ENCODE peak calls at places on chromosomes 2 and 18, in five cellular contexts. One of them, this sample, is unnamed.

GRCh38 chr2:30661173-30662107 is 145.8 kb downstream of the CAPN13 start:
- DNase-seq in activated T-helper 1 cell treated with Interleukin-2 at 50 U/mL for 16 hours: no peak
- DNase-seq in G401: no peak
- DNase-seq in fibroblast of mammary gland: peak
- DNase-seq in endothelial cell of umbilical vein: no peak
- DNase-seq in this sample: peak

GRCh38 chr2:2577366-2577765 is 246.3 kb upstream of the MYT1L start:
- DNase-seq in activated T-helper 1 cell treated with Interleukin-2 at 50 U/mL for 16 hours: no peak
- DNase-seq in G401: peak
- DNase-seq in fibroblast of mammary gland: no peak
- DNase-seq in endothelial cell of umbilical vein: no peak
- DNase-seq in this sample: peak

GRCh38 chr2:78718483-78718882 is 307.0 kb upstream of the REG3G start:
- DNase-seq in activated T-helper 1 cell treated with Interleukin-2 at 50 U/mL for 16 hours: no peak
- DNase-seq in G401: no peak
- DNase-seq in fibroblast of mammary gland: no peak
- DNase-seq in endothelial cell of umbilical vein: no peak
- DNase-seq in this sample: no peak

GRCh38 chr2:222663448-222663847 is 7.6 kb upstream of the FARSB start:
- DNase-seq in activated T-helper 1 cell treated with Interleukin-2 at 50 U/mL for 16 hours: no peak
- DNase-seq in G401: no peak
- DNase-seq in fibroblast of mammary gland: no peak
- DNase-seq in endothelial cell of umbilical vein: no peak
- DNase-seq in this sample: no peak

GRCh38 chr2:225011585-225011984 is 30.7 kb downstream of the DOCK10 start:
- DNase-seq in activated T-helper 1 cell treated with Interleukin-2 at 50 U/mL for 16 hours: no peak
- DNase-seq in G401: no peak
- DNase-seq in fibroblast of mammary gland: no peak
- DNase-seq in endothelial cell of umbilical vein: no peak
- DNase-seq in this sample: no peak

GRCh38 chr2:33620-34019 is 12.7 kb downstream of the FAM110C start:
- DNase-seq in activated T-helper 1 cell treated with Interleukin-2 at 50 U/mL for 16 hours: peak
- DNase-seq in G401: no peak
- DNase-seq in fibroblast of mammary gland: no peak
- DNase-seq in endothelial cell of umbilical vein: no peak
- DNase-seq in this sample: no peak

GRCh38 chr2:144518744-144519596 is 949 bp downstream of the ZEB2 start:
- DNase-seq in activated T-helper 1 cell treated with Interleukin-2 at 50 U/mL for 16 hours: no peak
- DNase-seq in G401: no peak
- DNase-seq in fibroblast of mammary gland: no peak
- DNase-seq in endothelial cell of umbilical vein: peak
- DNase-seq in this sample: no peak

GRCh38 chr2:128237911-128238697 is 80.6 kb downstream of the HS6ST1 start:
- DNase-seq in activated T-helper 1 cell treated with Interleukin-2 at 50 U/mL for 16 hours: no peak
- DNase-seq in G401: no peak
- DNase-seq in fibroblast of mammary gland: no peak
- DNase-seq in endothelial cell of umbilical vein: no peak
- DNase-seq in this sample: no peak

GRCh38 chr2:240202616-240203015 is 62.2 kb upstream of the OTOS start:
- DNase-seq in activated T-helper 1 cell treated with Interleukin-2 at 50 U/mL for 16 hours: no peak
- DNase-seq in G401: no peak
- DNase-seq in fibroblast of mammary gland: no peak
- DNase-seq in endothelial cell of umbilical vein: no peak
- DNase-seq in this sample: no peak

GRCh38 chr2:182015334-182016109 is 29.9 kb downstream of the PPP1R1C start:
- DNase-seq in activated T-helper 1 cell treated with Interleukin-2 at 50 U/mL for 16 hours: no peak
- DNase-seq in G401: no peak
- DNase-seq in fibroblast of mammary gland: no peak
- DNase-seq in endothelial cell of umbilical vein: no peak
- DNase-seq in this sample: no peak

GRCh38 chr18:38611036-38611964 is 1045.7 kb upstream of the CELF4 start:
- DNase-seq in activated T-helper 1 cell treated with Interleukin-2 at 50 U/mL for 16 hours: no peak
- DNase-seq in G401: no peak
- DNase-seq in fibroblast of mammary gland: no peak
- DNase-seq in endothelial cell of umbilical vein: no peak
- DNase-seq in this sample: no peak